ENCODE peak calls at places on chromosome 12, in nine cellular contexts. One of them, this sample, is unnamed.

GRCh38 chr12:83168756-83169155 is 482.1 kb downstream of the TMTC2 start:
- DNase-seq in head of caudate nucleus: no peak
- DNase-seq in activated naive CD4-positive, alpha-beta T cell: no peak
- DNase-seq in stimulated activated CD4-positive, alpha-beta T cell treated with anti-CD3 and anti-CD28 coated beads, Interleukin-1b, Interleukin-23, amount 100 ng/mL, for 1 hour: no peak
- DNase-seq in NCI-H774: no peak
- DNase-seq in stimulated activated CD8-positive, alpha-beta memory T cell treated with anti-CD3 and anti-CD28 coated beads, Interleukin-7, amount 100 ng/mL, for 24 hours: no peak
- DNase-seq in activated T-cell treated with anti-CD3 and anti-CD28 coated beads for 48 hours: no peak
- DNase-seq in glutamatergic neuron: no peak
- DNase-seq in right lobe of liver: no peak
- DNase-seq in this sample: no peak

GRCh38 chr12:116697305-116698130 is 40.4 kb downstream of the SPRING1 start:
- DNase-seq in stimulated activated CD4-positive, alpha-beta T cell treated with anti-CD3 and anti-CD28 coated beads, Interleukin-1b, Interleukin-23, amount 100 ng/mL, for 1 hour: no peak
- DNase-seq in activated naive CD4-positive, alpha-beta T cell: no peak
- DNase-seq in glutamatergic neuron: peak
- DNase-seq in head of caudate nucleus: no peak
- DNase-seq in stimulated activated CD8-positive, alpha-beta memory T cell treated with anti-CD3 and anti-CD28 coated beads, Interleukin-7, amount 100 ng/mL, for 24 hours: no peak
- DNase-seq in right lobe of liver: no peak
- DNase-seq in activated T-cell treated with anti-CD3 and anti-CD28 coated beads for 48 hours: no peak
- DNase-seq in NCI-H774: peak
- DNase-seq in this sample: no peak

GRCh38 chr12:20567413-20567812 is 127.7 kb upstream of the SLCO1C1 start:
- DNase-seq in right lobe of liver: no peak
- DNase-seq in stimulated activated CD8-positive, alpha-beta memory T cell treated with anti-CD3 and anti-CD28 coated beads, Interleukin-7, amount 100 ng/mL, for 24 hours: no peak
- DNase-seq in activated T-cell treated with anti-CD3 and anti-CD28 coated beads for 48 hours: no peak
- DNase-seq in activated naive CD4-positive, alpha-beta T cell: no peak
- DNase-seq in stimulated activated CD4-positive, alpha-beta T cell treated with anti-CD3 and anti-CD28 coated beads, Interleukin-1b, Interleukin-23, amount 100 ng/mL, for 1 hour: no peak
- DNase-seq in head of caudate nucleus: no peak
- DNase-seq in NCI-H774: no peak
- DNase-seq in glutamatergic neuron: no peak
- DNase-seq in this sample: no peak

GRCh38 chr12:6839482-6840201 is 1.1 kb upstream of the GNB3 start:
- DNase-seq in stimulated activated CD8-positive, alpha-beta memory T cell treated with anti-CD3 and anti-CD28 coated beads, Interleukin-7, amount 100 ng/mL, for 24 hours: no peak
- DNase-seq in glutamatergic neuron: peak
- DNase-seq in activated T-cell treated with anti-CD3 and anti-CD28 coated beads for 48 hours: no peak
- DNase-seq in activated naive CD4-positive, alpha-beta T cell: no peak
- DNase-seq in head of caudate nucleus: no peak
- DNase-seq in right lobe of liver: no peak
- DNase-seq in NCI-H774: peak
- DNase-seq in stimulated activated CD4-positive, alpha-beta T cell treated with anti-CD3 and anti-CD28 coated beads, Interleukin-1b, Interleukin-23, amount 100 ng/mL, for 1 hour: no peak
- DNase-seq in this sample: no peak

GRCh38 chr12:12922191-12922616 is 29.8 kb downstream of the GPRC5D start:
- DNase-seq in glutamatergic neuron: no peak
- DNase-seq in activated naive CD4-positive, alpha-beta T cell: no peak
- DNase-seq in stimulated activated CD8-positive, alpha-beta memory T cell treated with anti-CD3 and anti-CD28 coated beads, Interleukin-7, amount 100 ng/mL, for 24 hours: no peak
- DNase-seq in activated T-cell treated with anti-CD3 and anti-CD28 coated beads for 48 hours: no peak
- DNase-seq in NCI-H774: no peak
- DNase-seq in stimulated activated CD4-positive, alpha-beta T cell treated with anti-CD3 and anti-CD28 coated beads, Interleukin-1b, Interleukin-23, amount 100 ng/mL, for 1 hour: no peak
- DNase-seq in right lobe of liver: no peak
- DNase-seq in head of caudate nucleus: no peak
- DNase-seq in this sample: no peak

GRCh38 chr12:6370994-6371754 is 4.2 kb downstream of the SCNN1A start:
- DNase-seq in activated naive CD4-positive, alpha-beta T cell: no peak
- DNase-seq in NCI-H774: peak
- DNase-seq in stimulated activated CD8-positive, alpha-beta memory T cell treated with anti-CD3 and anti-CD28 coated beads, Interleukin-7, amount 100 ng/mL, for 24 hours: no peak
- DNase-seq in stimulated activated CD4-positive, alpha-beta T cell treated with anti-CD3 and anti-CD28 coated beads, Interleukin-1b, Interleukin-23, amount 100 ng/mL, for 1 hour: no peak
- DNase-seq in activated T-cell treated with anti-CD3 and anti-CD28 coated beads for 48 hours: no peak
- DNase-seq in head of caudate nucleus: no peak
- DNase-seq in right lobe of liver: peak
- DNase-seq in glutamatergic neuron: no peak
- DNase-seq in this sample: peak

GRCh38 chr12:43737646-43738045 is 20.9 kb downstream of the PUS7L start:
- DNase-seq in right lobe of liver: no peak
- DNase-seq in activated naive CD4-positive, alpha-beta T cell: no peak
- DNase-seq in stimulated activated CD8-positive, alpha-beta memory T cell treated with anti-CD3 and anti-CD28 coated beads, Interleukin-7, amount 100 ng/mL, for 24 hours: no peak
- DNase-seq in glutamatergic neuron: no peak
- DNase-seq in activated T-cell treated with anti-CD3 and anti-CD28 coated beads for 48 hours: no peak
- DNase-seq in NCI-H774: no peak
- DNase-seq in stimulated activated CD4-positive, alpha-beta T cell treated with anti-CD3 and anti-CD28 coated beads, Interleukin-1b, Interleukin-23, amount 100 ng/mL, for 1 hour: no peak
- DNase-seq in head of caudate nucleus: no peak
- DNase-seq in this sample: no peak

GRCh38 chr12:53053223-53054111 is 3.6 kb downstream of the TNS2 start:
- DNase-seq in stimulated activated CD8-positive, alpha-beta memory T cell treated with anti-CD3 and anti-CD28 coated beads, Interleukin-7, amount 100 ng/mL, for 24 hours: no peak
- DNase-seq in stimulated activated CD4-positive, alpha-beta T cell treated with anti-CD3 and anti-CD28 coated beads, Interleukin-1b, Interleukin-23, amount 100 ng/mL, for 1 hour: peak
- DNase-seq in NCI-H774: peak
- DNase-seq in activated T-cell treated with anti-CD3 and anti-CD28 coated beads for 48 hours: peak
- DNase-seq in head of caudate nucleus: peak
- DNase-seq in right lobe of liver: no peak
- DNase-seq in glutamatergic neuron: peak
- DNase-seq in activated naive CD4-positive, alpha-beta T cell: peak
- DNase-seq in this sample: no peak

GRCh38 chr12:102990419-102990818 is 32.9 kb downstream of the ASCL1 start:
- DNase-seq in activated T-cell treated with anti-CD3 and anti-CD28 coated beads for 48 hours: no peak
- DNase-seq in NCI-H774: peak
- DNase-seq in stimulated activated CD8-positive, alpha-beta memory T cell treated with anti-CD3 and anti-CD28 coated beads, Interleukin-7, amount 100 ng/mL, for 24 hours: no peak
- DNase-seq in stimulated activated CD4-positive, alpha-beta T cell treated with anti-CD3 and anti-CD28 coated beads, Interleukin-1b, Interleukin-23, amount 100 ng/mL, for 1 hour: no peak
- DNase-seq in right lobe of liver: no peak
- DNase-seq in head of caudate nucleus: no peak
- DNase-seq in activated naive CD4-positive, alpha-beta T cell: no peak
- DNase-seq in glutamatergic neuron: no peak
- DNase-seq in this sample: no peak

GRCh38 chr12:103884316-103884715 is 43.3 kb upstream of the NT5DC3 start:
- DNase-seq in stimulated activated CD8-positive, alpha-beta memory T cell treated with anti-CD3 and anti-CD28 coated beads, Interleukin-7, amount 100 ng/mL, for 24 hours: no peak
- DNase-seq in activated naive CD4-positive, alpha-beta T cell: no peak
- DNase-seq in stimulated activated CD4-positive, alpha-beta T cell treated with anti-CD3 and anti-CD28 coated beads, Interleukin-1b, Interleukin-23, amount 100 ng/mL, for 1 hour: no peak
- DNase-seq in NCI-H774: no peak
- DNase-seq in glutamatergic neuron: no peak
- DNase-seq in right lobe of liver: no peak
- DNase-seq in activated T-cell treated with anti-CD3 and anti-CD28 coated beads for 48 hours: no peak
- DNase-seq in head of caudate nucleus: no peak
- DNase-seq in this sample: no peak

GRCh38 chr12:28191018-28191595 is 851 bp downstream of the CCDC91 start:
- DNase-seq in right lobe of liver: no peak
- DNase-seq in activated T-cell treated with anti-CD3 and anti-CD28 coated beads for 48 hours: peak
- DNase-seq in glutamatergic neuron: no peak
- DNase-seq in activated naive CD4-positive, alpha-beta T cell: peak
- DNase-seq in NCI-H774: no peak
- DNase-seq in stimulated activated CD8-positive, alpha-beta memory T cell treated with anti-CD3 and anti-CD28 coated beads, Interleukin-7, amount 100 ng/mL, for 24 hours: peak
- DNase-seq in head of caudate nucleus: no peak
- DNase-seq in stimulated activated CD4-positive, alpha-beta T cell treated with anti-CD3 and anti-CD28 coated beads, Interleukin-1b, Interleukin-23, amount 100 ng/mL, for 1 hour: no peak
- DNase-seq in this sample: no peak

GRCh38 chr12:94289551-94290312 is 141.4 kb downstream of the PLXNC1 start:
- DNase-seq in glutamatergic neuron: no peak
- DNase-seq in stimulated activated CD8-positive, alpha-beta memory T cell treated with anti-CD3 and anti-CD28 coated beads, Interleukin-7, amount 100 ng/mL, for 24 hours: no peak
- DNase-seq in NCI-H774: no peak
- DNase-seq in activated T-cell treated with anti-CD3 and anti-CD28 coated beads for 48 hours: no peak
- DNase-seq in activated naive CD4-positive, alpha-beta T cell: no peak
- DNase-seq in right lobe of liver: no peak
- DNase-seq in stimulated activated CD4-positive, alpha-beta T cell treated with anti-CD3 and anti-CD28 coated beads, Interleukin-1b, Interleukin-23, amount 100 ng/mL, for 1 hour: no peak
- DNase-seq in head of caudate nucleus: no peak
- DNase-seq in this sample: no peak

GRCh38 chr12:19299765-19300164 is 139.5 kb upstream of the AEBP2 start:
- DNase-seq in activated naive CD4-positive, alpha-beta T cell: no peak
- DNase-seq in NCI-H774: no peak
- DNase-seq in stimulated activated CD8-positive, alpha-beta memory T cell treated with anti-CD3 and anti-CD28 coated beads, Interleukin-7, amount 100 ng/mL, for 24 hours: no peak
- DNase-seq in stimulated activated CD4-positive, alpha-beta T cell treated with anti-CD3 and anti-CD28 coated beads, Interleukin-1b, Interleukin-23, amount 100 ng/mL, for 1 hour: no peak
- DNase-seq in activated T-cell treated with anti-CD3 and anti-CD28 coated beads for 48 hours: no peak
- DNase-seq in glutamatergic neuron: no peak
- DNase-seq in right lobe of liver: no peak
- DNase-seq in head of caudate nucleus: no peak
- DNase-seq in this sample: no peak

This sample was measured in lower lobe of right lung.